ENCODE peak calls at places on chromosomes 4 and X, in six cellular contexts. M is tibial artery, P is esophagus muscularis mucosa, G is body of pancreas, A is AG04450, R is brain microvascular endothelial cell. Z is an unnamed sample.

GRCh38 chrX:3451566-3451965 is 105.1 kb upstream of the MXRA5 start:
- DNase-seq in M (no peak), P (no peak), G (no peak), A (no peak), R (no peak), Z (no peak)

GRCh38 chr4:125938541-125938940 is 623.8 kb downstream of the FAT4 start:
- DNase-seq in M (no peak), P (no peak), G (no peak), A (no peak), R (no peak), Z (no peak)

GRCh38 chr4:27318740-27319139 is 458.1 kb downstream of the STIM2 start:
- DNase-seq in M (no peak), P (no peak), G (peak; percentile 44), A (no peak), R (no peak), Z (no peak)

GRCh38 chr4:47486306-47486705 is 1.2 kb downstream of the ATP10D start:
- DNase-seq in M (no peak), P (no peak), G (no peak), A (no peak), R (no peak), Z (no peak)

GRCh38 chr4:164467493-164467892 is 286.4 kb upstream of the SMIM31 start:
- DNase-seq in M (no peak), P (no peak), G (no peak), A (no peak), R (no peak), Z (no peak)

GRCh38 chrX:21838937-21839333 is 482 bp upstream of the MBTPS2 start:
- DNase-seq in M (no peak), P (no peak), G (peak; percentile 2), A (no peak), R (no peak), Z (no peak)

GRCh38 chr4:47135210-47135609 is 103.8 kb downstream of the GABRB1 start:
- DNase-seq in M (no peak), P (no peak), G (no peak), A (no peak), R (no peak), Z (no peak)

GRCh38 chr4:140260227-140260626 is 106.2 kb upstream of the MAML3 start:
- DNase-seq in M (no peak), P (no peak), G (no peak), A (peak; percentile 59), R (peak; percentile 86), Z (no peak)

GRCh38 chr4:152618971-152619370 is 60.8 kb downstream of the TMEM154 start:
- DNase-seq in M (no peak), P (peak; percentile 10), G (no peak), A (no peak), R (no peak), Z (no peak)

GRCh38 chr4:106301393-106302084 is 14.5 kb downstream of the TBCK start:
- DNase-seq in M (no peak), P (no peak), G (no peak), A (no peak), R (peak; percentile 33), Z (no peak)

GRCh38 chr4:183995489-183996049 is 90.5 kb downstream of the STOX2 start:
- DNase-seq in M (no peak), P (no peak), G (no peak), A (no peak), R (peak; percentile 26), Z (no peak)

GRCh38 chr4:105765690-105766407 is 57.3 kb downstream of the GSTCD start:
- DNase-seq in M (no peak), P (no peak), G (peak; percentile 5), A (peak; percentile 57), R (peak; percentile 95), Z (no peak)

GRCh38 chr4:54745031-54745770 is 87.4 kb downstream of the KIT start:
- DNase-seq in M (no peak), P (no peak), G (no peak), A (no peak), R (no peak), Z (no peak)

GRCh38 chr4:54741161-54741560 is 83.4 kb downstream of the KIT start:
- DNase-seq in M (no peak), P (no peak), G (no peak), A (no peak), R (no peak), Z (no peak)

GRCh38 chr4:54744487-54744886 is 86.7 kb downstream of the KIT start:
- DNase-seq in M (no peak), P (no peak), G (no peak), A (no peak), R (no peak), Z (no peak)

GRCh38 chr4:54743562-54743961 is 85.8 kb downstream of the KIT start:
- DNase-seq in M (no peak), P (no peak), G (no peak), A (no peak), R (no peak), Z (no peak)

DNA sequence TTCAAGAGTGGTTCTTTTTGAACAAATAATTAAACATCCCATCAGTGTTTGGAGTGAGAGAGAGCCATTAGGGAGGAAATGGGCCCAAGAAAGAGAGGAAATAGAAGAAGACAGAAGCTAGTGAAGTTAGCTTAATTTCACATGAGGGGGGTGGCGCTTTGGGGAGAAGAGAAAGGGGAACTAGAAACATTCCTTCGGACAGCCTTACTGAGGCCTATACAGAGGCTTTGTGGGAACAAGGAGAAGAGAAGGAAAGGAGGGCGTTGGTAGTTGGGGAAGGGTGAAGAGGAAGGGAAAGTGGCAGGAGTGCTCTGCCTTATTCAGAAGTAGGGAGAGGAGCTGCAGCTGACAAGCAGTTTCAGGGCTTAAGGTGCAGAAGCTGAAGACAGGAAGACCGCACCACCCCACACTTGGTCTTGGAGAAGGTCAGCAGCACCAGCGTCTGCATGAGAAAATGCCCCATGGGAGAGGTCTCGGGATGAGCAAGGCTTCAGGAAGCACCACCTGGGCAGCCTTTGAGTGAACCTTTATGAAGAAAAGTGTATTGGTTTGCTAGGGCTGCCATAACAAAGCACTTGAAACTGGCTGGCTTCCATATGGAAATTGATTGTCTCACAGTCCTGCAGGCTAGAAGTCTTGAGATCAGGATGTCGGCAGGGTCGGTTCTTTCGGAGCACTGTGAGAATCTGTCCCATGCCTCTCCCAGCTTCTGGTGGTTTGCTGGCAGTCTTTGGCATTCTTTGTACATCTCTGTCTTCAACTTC is 85.1 kb downstream of the KIT start:
- DNase-seq in M (no peak), P (no peak), G (no peak), A (no peak), R (no peak), Z (no peak)
- TF ChIP-seq CTCF in M (no peak), P (no peak), G (no peak), A (no peak), R (no peak), Z (no peak)

DNA sequence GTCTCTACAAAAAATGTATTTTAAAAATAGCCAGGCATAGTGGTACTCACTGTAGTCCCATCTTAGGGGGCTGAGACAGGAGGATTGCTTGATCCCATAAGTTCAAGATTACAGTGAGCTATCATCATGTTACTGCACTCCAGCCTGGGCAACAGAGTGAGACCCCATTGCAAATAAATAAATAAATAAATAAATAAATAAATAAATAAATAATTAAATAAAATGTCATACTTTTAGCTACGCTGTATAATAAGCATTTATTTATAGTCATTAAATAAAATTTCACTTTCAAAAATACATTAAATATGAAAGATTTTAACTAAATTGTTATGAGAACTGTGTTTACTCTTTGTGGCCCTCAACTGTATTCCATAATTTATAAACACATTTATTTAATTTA is 1124.2 kb downstream of the PCDH7 start:
- DNase-seq in M (no peak), P (no peak), G (no peak), A (no peak), R (no peak), Z (no peak)
- H3K4me3 ChIP-seq in M (no peak overlapping the region), P (no peak overlapping the region), G (no peak overlapping the region), A (no peak overlapping the region), R (no peak overlapping the region), Z (no peak overlapping the region)

GRCh38 chr4:56704074-56704473 is 23.0 kb upstream of the HOPX start:
- DNase-seq in M (peak; percentile 24), P (no peak), G (no peak), A (no peak), R (no peak), Z (no peak)
- TF ChIP-seq CTCF in M (no peak), P (no peak), G (no peak), A (no peak), R (no peak), Z (no peak)

DNA sequence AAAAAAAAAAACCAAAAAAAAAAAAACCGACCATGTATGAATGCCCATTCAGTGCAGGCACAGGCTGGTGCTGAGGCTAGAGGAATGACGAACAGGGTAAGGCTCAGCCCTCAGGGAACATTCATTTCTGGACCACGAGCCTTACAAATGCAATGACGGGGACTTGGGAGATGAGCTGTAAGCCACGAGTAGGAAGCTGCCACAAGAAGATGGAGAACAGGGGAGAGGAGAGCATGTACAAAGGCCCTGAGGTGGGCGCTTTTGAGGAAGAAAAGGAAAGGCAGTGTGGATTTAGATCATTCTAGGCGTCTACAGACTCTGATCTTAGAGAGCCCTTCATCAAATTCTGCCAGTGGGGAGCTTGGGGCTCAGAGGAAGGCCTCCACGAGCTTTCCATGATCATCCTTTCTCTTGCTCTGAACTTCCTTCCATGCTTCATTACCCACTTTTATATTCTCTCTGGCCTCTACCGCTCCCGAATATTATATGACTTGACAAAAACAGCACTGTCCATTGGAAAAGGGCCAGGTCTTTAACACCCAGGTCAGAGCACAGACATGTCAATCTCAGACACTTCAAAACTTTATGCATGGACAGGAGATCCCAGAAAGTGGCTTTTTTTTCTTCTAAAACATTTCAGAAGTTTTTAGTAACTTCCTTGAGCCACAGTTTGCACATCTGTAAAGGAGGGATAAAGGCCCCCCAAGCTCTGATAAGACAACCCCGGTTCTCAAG is 3.3 kb upstream of the ZNF518B start:
- DNase-seq in M (no peak), P (no peak), G (no peak), A (no peak), R (no peak), Z (no peak)
- H3K4me3 ChIP-seq in M (no peak overlapping the region), P (no peak overlapping the region), G (no peak overlapping the region), A (peak overlapping the region; percentile 46), R (no peak overlapping the region), Z (peak overlapping the region; percentile 53)

GRCh38 chrX:140664939-140665338 is 44.6 kb upstream of the LINC00632 start:
- DNase-seq in M (no peak), P (no peak), G (no peak), A (no peak), R (no peak), Z (peak; percentile 0)

GRCh38 chrX:140661657-140662056 is 47.9 kb upstream of the LINC00632 start:
- DNase-seq in M (no peak), P (no peak), G (no peak), A (no peak), R (no peak), Z (no peak)
- TF ChIP-seq CTCF in M (no peak), P (no peak), G (no peak), A (no peak), R (peak; percentile 41), Z (no peak)

GRCh38 chr4:168817418-168817817 is 192.6 kb downstream of the CBR4 start:
- DNase-seq in M (no peak), P (no peak), G (no peak), A (no peak), R (no peak), Z (no peak)
- H3K4me3 ChIP-seq in M (peak overlapping the region; percentile 35), P (peak overlapping the region; percentile 40), G (no peak overlapping the region), A (no peak overlapping the region), R (no peak overlapping the region), Z (no peak overlapping the region)

GRCh38 chrX:63275127-63275526 is 76.0 kb downstream of the SPIN4 start:
- DNase-seq in M (no peak), P (no peak), G (peak; percentile 6), A (no peak), R (peak; percentile 27), Z (no peak)
- TF ChIP-seq CTCF in M (no peak), P (no peak), G (no peak), A (peak; percentile 41), R (peak; percentile 58), Z (peak; percentile 61)

Z was measured in GM12864.